ENCODE peak calls at places on chromosomes 6 and 20, in eight cellular contexts. H is CD8-positive, alpha-beta memory T cell; J is T-helper 2 cell; W is stimulated activated naive CD8-positive, alpha-beta T cell treated with anti-CD3 and anti-CD28 coated beads, Interleukin-15, Interleukin-2, amounts not matched to agents 100 U/mL and 50 U/mL, for 24 hours; F is activated CD8-positive, alpha-beta memory T cell treated with anti-CD3 and anti-CD28 coated beads, Interleukin-2, amount 50 U/mL, for 4 hours; T is HEK293T; N is hippocampal formation; Q is SHP77. P is an unnamed sample.

GRCh38 chr6:122994256-122994655 is 1.8 kb upstream of the CLVS2 start:
- DNase-seq in H (no peak), J (no peak), W (no peak), F (no peak), T (no peak), N (no peak), Q (no peak), P (no peak)

GRCh38 chr20:56328861-56329260 is 29.9 kb upstream of the FAM210B start:
- DNase-seq in H (no peak), J (no peak), W (peak; percentile 5), F (no peak), T (no peak), N (no peak), Q (no peak), P (no peak)

GRCh38 chr20:11652128-11652527 is 265.6 kb upstream of the BTBD3 start:
- DNase-seq in H (no peak), J (no peak), W (no peak), F (no peak), T (no peak), N (no peak), Q (no peak), P (no peak)

GRCh38 chr20:33442136-33443005 is 1.2 kb downstream of the SNTA1 start:
- DNase-seq in H (no peak), J (no peak), W (no peak), F (no peak), T (no peak), N (no peak), Q (no peak), P (no peak)

GRCh38 chr20:45833883-45834796 is 541 bp downstream of the SNX21 start:
- DNase-seq in H (peak; percentile 59), J (peak; percentile 30), W (peak; percentile 52), F (peak; percentile 53), T (peak; percentile 73), N (peak; percentile 74), Q (peak; percentile 18), P (no peak)

GRCh38 chr6:97136644-97137358 is 146.2 kb downstream of the MMS22L start:
- DNase-seq in H (no peak), J (no peak), W (no peak), F (no peak), T (no peak), N (no peak), Q (no peak), P (no peak)

GRCh38 chr6:20564269-20564668 is 30.0 kb downstream of the CDKAL1 start:
- DNase-seq in H (no peak), J (no peak), W (no peak), F (no peak), T (no peak), N (no peak), Q (no peak), P (no peak)

GRCh38 chr6:130365166-130366010 is 429 bp upstream of the TMEM200A start:
- DNase-seq in H (peak; percentile 59), J (peak; percentile 25), W (peak; percentile 66), F (peak; percentile 44), T (peak; percentile 89), N (no peak), Q (peak; percentile 78), P (no peak)

GRCh38 chr6:12750416-12750815 is 33.8 kb downstream of the PHACTR1 start:
- DNase-seq in H (no peak), J (no peak), W (no peak), F (no peak), T (no peak), N (no peak), Q (no peak), P (no peak)

GRCh38 chr6:150503586-150504339 is 95.9 kb upstream of the PLEKHG1 start:
- DNase-seq in H (no peak), J (no peak), W (no peak), F (no peak), T (no peak), N (no peak), Q (no peak), P (no peak)

GRCh38 chr6:37680668-37681067 is 17.0 kb downstream of the MDGA1 start:
- DNase-seq in H (no peak), J (no peak), W (no peak), F (no peak), T (no peak), N (peak; percentile 91), Q (no peak), P (no peak)

GRCh38 chr20:32018269-32019155 is 8.3 kb downstream of the CCM2L start:
- DNase-seq in H (peak; percentile 53), J (peak; percentile 44), W (peak; percentile 64), F (peak; percentile 44), T (peak; percentile 85), N (no peak), Q (peak; percentile 75), P (peak; percentile 79)

GRCh38 chr6:89941031-89941775 is 46.9 kb downstream of the GJA10 start:
- DNase-seq in H (no peak), J (no peak), W (peak; percentile 3), F (no peak), T (no peak), N (peak; percentile 65), Q (peak; percentile 76), P (no peak)

GRCh38 chr6:25442898-25443297 is 163.7 kb downstream of the CARMIL1 start:
- DNase-seq in H (no peak), J (no peak), W (no peak), F (no peak), T (no peak), N (no peak), Q (no peak), P (no peak)

GRCh38 chr6:157314705-157315321 is 8.5 kb downstream of the TMEM242 start:
- DNase-seq in H (no peak), J (no peak), W (no peak), F (no peak), T (peak; percentile 68), N (no peak), Q (no peak), P (no peak)

GRCh38 chr6:136230219-136230980 is 19.7 kb downstream of the MTFR2 start:
- DNase-seq in H (no peak), J (no peak), W (no peak), F (no peak), T (no peak), N (no peak), Q (no peak), P (no peak)

GRCh38 chr6:86511962-86512361 is 425.4 kb upstream of the HTR1E start:
- DNase-seq in H (no peak), J (no peak), W (no peak), F (no peak), T (no peak), N (no peak), Q (no peak), P (no peak)

GRCh38 chr20:5056801-5057599 is 55.7 kb upstream of the SLC23A2 start:
- DNase-seq in H (peak; percentile 85), J (peak; percentile 30), W (peak; percentile 74), F (peak; percentile 74), T (peak; percentile 52), N (no peak), Q (no peak), P (no peak)

GRCh38 chr6:39688494-39688893 is 36.7 kb downstream of the KIF6 start:
- DNase-seq in H (no peak), J (no peak), W (no peak), F (no peak), T (no peak), N (no peak), Q (no peak), P (no peak)

GRCh38 chr20:44092551-44093248 is 94.3 kb downstream of the JPH2 start:
- DNase-seq in H (no peak), J (no peak), W (peak; percentile 33), F (no peak), T (no peak), N (no peak), Q (peak; percentile 61), P (no peak)

GRCh38 chr6:41705996-41706835 is 29.2 kb downstream of the TFEB start:
- DNase-seq in H (peak; percentile 71), J (peak; percentile 25), W (peak; percentile 88), F (peak; percentile 66), T (peak; percentile 85), N (peak; percentile 89), Q (peak; percentile 83), P (no peak)

GRCh38 chr6:122283884-122284283 is 115.6 kb upstream of the HSF2 start:
- DNase-seq in H (no peak), J (no peak), W (no peak), F (no peak), T (no peak), N (no peak), Q (no peak), P (no peak)

GRCh38 chr20:47817573-47817972 is 32.3 kb upstream of the SULF2 start:
- DNase-seq in H (no peak), J (no peak), W (no peak), F (no peak), T (no peak), N (no peak), Q (no peak), P (no peak)

GRCh38 chr20:6533828-6534388 is 233.6 kb upstream of the BMP2 start:
- DNase-seq in H (no peak), J (no peak), W (no peak), F (no peak), T (no peak), N (no peak), Q (no peak), P (no peak)

GRCh38 chr6:159098636-159099106 is 53.9 kb upstream of the TAGAP start:
- DNase-seq in H (peak; percentile 85), J (peak; percentile 59), W (peak; percentile 74), F (peak; percentile 69), T (no peak), N (no peak), Q (no peak), P (no peak)

GRCh38 chr6:111573892-111574800 is 31.5 kb downstream of the TRAF3IP2 start:
- DNase-seq in H (no peak), J (no peak), W (no peak), F (no peak), T (no peak), N (no peak), Q (peak; percentile 23), P (no peak)

GRCh38 chr20:44549123-44549522 is 27.3 kb upstream of the SERINC3 start:
- DNase-seq in H (no peak), J (no peak), W (no peak), F (no peak), T (no peak), N (no peak), Q (no peak), P (no peak)

GRCh38 chr6:148074735-148075134 is 267.9 kb upstream of the SASH1 start:
- DNase-seq in H (no peak), J (no peak), W (no peak), F (no peak), T (no peak), N (no peak), Q (no peak), P (no peak)

GRCh38 chr6:167141667-167142432 is 15.9 kb downstream of the GPR31 start:
- DNase-seq in H (peak; percentile 66), J (peak; percentile 34), W (peak; percentile 67), F (peak; percentile 44), T (peak; percentile 81), N (no peak), Q (peak; percentile 67), P (no peak)

GRCh38 chr6:41531591-41532582 is 14.3 kb upstream of the FOXP4 start:
- DNase-seq in H (peak; percentile 63), J (peak; percentile 7), W (peak; percentile 70), F (peak; percentile 66), T (no peak), N (no peak), Q (no peak), P (no peak)

GRCh38 chr6:150444308-150444707 is 75.5 kb downstream of the IYD start:
- DNase-seq in H (no peak), J (no peak), W (no peak), F (no peak), T (no peak), N (no peak), Q (no peak), P (no peak)

GRCh38 chr20:24672886-24673677 is 203.7 kb downstream of the SYNDIG1 start:
- DNase-seq in H (no peak), J (no peak), W (no peak), F (no peak), T (no peak), N (no peak), Q (no peak), P (no peak)

GRCh38 chr6:135902756-135903331 is 51.3 kb downstream of the PDE7B start:
- DNase-seq in H (no peak), J (no peak), W (no peak), F (no peak), T (no peak), N (no peak), Q (no peak), P (no peak)

GRCh38 chr6:121839891-121840290 is 404.4 kb downstream of the GJA1 start:
- DNase-seq in H (no peak), J (no peak), W (no peak), F (no peak), T (no peak), N (no peak), Q (no peak), P (no peak)